ENCODE peak calls at places on chromosome 19, in seven cellular contexts. V is CD8-positive, alpha-beta T cell; Z is prostate gland; C is mesendoderm; R is SK-N-SH; F is CD4-positive, alpha-beta T cell; X is right cardiac atrium. M is an unnamed sample.

GRCh38 chr19:37197768-37198167 is 12.6 kb downstream of the ZNF585B start:
- DNase-seq in V (no peak), Z (no peak), C (no peak), R (no peak), F (no peak), X (no peak), M (no peak)

GRCh38 chr19:15864824-15865223 is 33.0 kb downstream of the CYP4F2 start:
- DNase-seq in V (no peak), Z (no peak), C (no peak), R (no peak), F (no peak), X (no peak), M (no peak)

GRCh38 chr19:46180701-46181385 is 32.8 kb downstream of the IGFL2 start:
- DNase-seq in V (no peak), Z (no peak), C (no peak), R (no peak), F (no peak), X (no peak), M (no peak)

GRCh38 chr19:18895828-18896341 is at the start of gene CERS1:
- DNase-seq in V (no peak), Z (no peak), C (peak), R (peak), F (no peak), X (no peak), M (no peak)

GRCh38 chr19:35609881-35610353 is 2.6 kb upstream of the HAUS5 start:
- DNase-seq in V (peak), Z (no peak), C (no peak), R (no peak), F (peak), X (no peak), M (no peak)

GRCh38 chr19:50777830-50778303 is 7.6 kb downstream of the GPR32 start:
- DNase-seq in V (no peak), Z (no peak), C (peak), R (peak), F (no peak), X (no peak), M (no peak)

GRCh38 chr19:17830567-17831418 is 9.5 kb upstream of the INSL3 start:
- DNase-seq in V (no peak), Z (peak), C (peak), R (peak), F (no peak), X (peak), M (no peak)

GRCh38 chr19:12495002-12495802 is 10.6 kb upstream of the ZNF709 start:
- DNase-seq in V (peak), Z (peak), C (peak), R (peak), F (peak), X (peak), M (peak)

GRCh38 chr19:51710163-51710562 is 13.6 kb downstream of the HAS1 start:
- DNase-seq in V (no peak), Z (no peak), C (no peak), R (no peak), F (no peak), X (no peak), M (no peak)

GRCh38 chr19:18961767-18962423 is 20.9 kb upstream of the HOMER3 start:
- DNase-seq in V (no peak), Z (no peak), C (peak), R (peak), F (no peak), X (no peak), M (no peak)

GRCh38 chr19:34480491-34480890 is 1.1 kb upstream of the WTIP start:
- DNase-seq in V (no peak), Z (no peak), C (no peak), R (no peak), F (no peak), X (no peak), M (no peak)

DNA sequence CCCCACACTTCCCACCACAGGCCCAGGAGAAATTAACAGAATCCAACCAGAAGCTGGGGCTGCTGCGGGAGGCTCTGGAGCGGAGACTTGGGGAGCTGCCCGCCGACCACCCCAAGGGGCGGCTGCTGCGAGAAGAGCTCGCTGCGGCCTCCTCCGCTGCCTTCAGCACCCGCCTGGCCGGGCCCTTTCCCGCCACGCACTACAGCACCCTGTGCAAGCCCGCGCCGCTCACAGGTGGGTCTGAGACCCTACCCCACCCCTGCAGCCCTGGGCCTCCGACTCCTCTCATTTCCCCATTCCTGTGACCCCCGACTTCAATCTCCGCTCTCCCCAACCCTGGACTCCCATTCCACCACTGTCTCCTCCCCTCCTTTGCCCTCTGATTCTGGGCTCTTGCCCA is 17.8 kb downstream of the PKN1 start:
- DNase-seq in V (no peak), Z (no peak), C (no peak), R (no peak), F (no peak), X (peak), M (no peak)
- H3K27ac ChIP-seq in V (no peak), Z (no peak), C (no peak), R (no peak), F (no peak), X (no peak), M (no peak)

DNA sequence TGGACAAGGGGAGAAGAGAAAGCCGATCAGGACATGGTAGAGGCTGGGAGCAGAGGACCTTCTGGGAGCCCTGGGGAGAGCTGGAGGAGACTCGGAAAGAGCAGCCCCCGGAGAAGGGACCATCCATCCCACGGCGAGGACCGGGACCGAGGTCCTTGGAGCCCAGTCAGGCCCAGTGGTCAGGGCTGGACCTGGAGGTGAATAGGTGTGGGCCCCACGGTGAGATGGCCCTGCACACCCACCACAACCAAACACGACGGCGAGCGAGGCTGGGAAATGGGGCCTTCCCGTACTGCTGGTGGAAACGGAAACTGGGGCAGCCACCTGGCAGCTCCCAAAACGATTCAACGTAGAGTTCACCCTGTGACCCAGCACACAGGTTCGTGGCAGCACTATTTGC is 3.7 kb upstream of the NTN5 start:
- DNase-seq in V (no peak), Z (no peak), C (no peak), R (no peak), F (no peak), X (no peak), M (no peak)
- H3K27ac ChIP-seq in V (no peak), Z (no peak), C (no peak), R (no peak), F (no peak), X (no peak), M (no peak)

GRCh38 chr19:5125376-5125775 is 156.5 kb downstream of the KDM4B start:
- DNase-seq in V (no peak), Z (no peak), C (no peak), R (no peak), F (no peak), X (no peak), M (no peak)
- H3K27ac ChIP-seq in V (no peak), Z (no peak), C (peak), R (no peak), F (no peak), X (no peak), M (no peak)

DNA sequence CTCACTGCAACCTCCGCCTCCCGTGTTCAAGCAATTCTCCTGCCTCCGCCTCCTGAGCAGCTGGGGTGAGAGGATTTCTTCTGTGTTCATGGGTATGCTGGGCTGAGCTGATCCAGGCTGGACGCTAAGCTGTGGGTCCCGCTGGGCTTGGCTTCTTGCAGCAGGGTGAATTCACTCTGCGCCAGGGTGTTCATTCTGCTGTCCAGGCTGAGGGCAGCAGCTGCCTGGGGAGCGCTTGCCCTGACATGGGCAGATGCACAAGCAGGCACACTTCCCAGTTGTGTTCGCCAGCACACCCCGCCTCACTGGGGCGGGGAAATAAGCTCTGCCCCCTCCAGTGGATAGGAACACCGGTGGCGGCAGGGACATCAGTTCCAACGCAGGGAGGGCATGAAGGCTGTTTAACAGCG is 7.3 kb upstream of the INAFM1 start:
- DNase-seq in V (no peak), Z (no peak), C (no peak), R (no peak), F (no peak), X (no peak), M (no peak)
- H3K27ac ChIP-seq in V (no peak), Z (no peak), C (no peak), R (no peak), F (no peak), X (no peak), M (no peak)

GRCh38 chr19:40571005-40571318 is 5.7 kb upstream of the SHKBP1 start:
- DNase-seq in V (no peak), Z (no peak), C (no peak), R (no peak), F (no peak), X (no peak), M (no peak)
- H3K27ac ChIP-seq in V (no peak), Z (no peak), C (no peak), R (no peak), F (no peak), X (no peak), M (no peak)

GRCh38 chr19:1135454-1135853 is 31.7 kb downstream of the GPX4 start:
- DNase-seq in V (no peak), Z (no peak), C (no peak), R (no peak), F (no peak), X (no peak), M (no peak)

GRCh38 chr19:1138121-1138520 is 34.3 kb downstream of the GPX4 start:
- DNase-seq in V (no peak), Z (no peak), C (no peak), R (no peak), F (no peak), X (no peak), M (no peak)

GRCh38 chr19:1136918-1137317 is 33.1 kb downstream of the GPX4 start:
- DNase-seq in V (no peak), Z (no peak), C (no peak), R (no peak), F (no peak), X (no peak), M (no peak)

GRCh38 chr19:1134431-1134830 is 30.6 kb downstream of the GPX4 start:
- DNase-seq in V (no peak), Z (no peak), C (no peak), R (no peak), F (no peak), X (no peak), M (no peak)

GRCh38 chr19:1136201-1136600 is 32.4 kb downstream of the GPX4 start:
- DNase-seq in V (no peak), Z (no peak), C (no peak), R (no peak), F (no peak), X (no peak), M (no peak)
- H3K27ac ChIP-seq in V (no peak), Z (peak), C (no peak), R (no peak), F (peak), X (no peak), M (peak)

GRCh38 chr19:8616861-8617260 is 6.3 kb upstream of the ADAMTS10 start:
- DNase-seq in V (no peak), Z (no peak), C (no peak), R (no peak), F (no peak), X (no peak), M (no peak)
- H3K27ac ChIP-seq in V (no peak), Z (no peak), C (no peak), R (no peak), F (no peak), X (no peak), M (no peak)

GRCh38 chr19:44142014-44142523 is 715 bp downstream of the ZNF234 start:
- DNase-seq in V (no peak), Z (no peak), C (no peak), R (no peak), F (no peak), X (no peak), M (no peak)
- H3K27ac ChIP-seq in V (no peak), Z (peak), C (no peak), R (peak), F (no peak), X (peak), M (peak)

GRCh38 chr19:40872209-40872608 is 9.8 kb downstream of the CYP2A7 start:
- DNase-seq in V (no peak), Z (no peak), C (no peak), R (no peak), F (no peak), X (no peak), M (no peak)
- H3K27ac ChIP-seq in V (no peak), Z (no peak), C (no peak), R (no peak), F (no peak), X (no peak), M (no peak)

M was measured in left ventricle myocardium inferior.